ENCODE peak calls at places on chromosome 6, in nine cellular contexts. E is pancreas, V is mesothelial cell of epicardium, B is lower leg skin, C is cardiac fibroblast, K is brain microvascular endothelial cell, O is astrocyte of the cerebellum, F is uterus, G is progenitor cell of endocrine pancreas. W is an unnamed sample.
A peak's percentile ranks its signal among the peaks of the same experiment; 100 is the strongest.

GRCh38 chr6:51045548-51045947 is 226.9 kb downstream of the TFAP2B start:
- DNase-seq in E (no peak), V (no peak), B (peak; percentile 26), C (no peak), K (no peak), O (no peak), F (no peak), G (no peak), W (no peak)

GRCh38 chr6:116561377-116562018 is 7.9 kb downstream of the CALHM4 start:
- DNase-seq in E (peak; percentile 72), V (peak; percentile 82), B (peak; percentile 80), C (peak; percentile 87), K (peak; percentile 80), O (peak; percentile 55), F (peak; percentile 74), G (peak; percentile 62), W (no peak)

GRCh38 chr6:107401573-107401972 is 57.8 kb downstream of the PDSS2 start:
- DNase-seq in E (no peak), V (no peak), B (no peak), C (no peak), K (no peak), O (no peak), F (no peak), G (no peak), W (no peak)

GRCh38 chr6:37820713-37821069 is 1.2 kb downstream of the ZFAND3 start:
- DNase-seq in E (no peak), V (no peak), B (no peak), C (no peak), K (no peak), O (no peak), F (no peak), G (no peak), W (no peak)

GRCh38 chr6:4553387-4553786 is 222.8 kb upstream of the CDYL start:
- DNase-seq in E (no peak), V (no peak), B (no peak), C (peak; percentile 69), K (no peak), O (no peak), F (no peak), G (no peak), W (no peak)

GRCh38 chr6:111737065-111737521 is 131.4 kb upstream of the TRAF3IP2 start:
- DNase-seq in E (no peak), V (no peak), B (no peak), C (peak; percentile 35), K (no peak), O (no peak), F (no peak), G (no peak), W (no peak)

GRCh38 chr6:18004256-18004985 is 17.0 kb upstream of the KIF13A start:
- DNase-seq in E (no peak), V (no peak), B (no peak), C (no peak), K (no peak), O (no peak), F (no peak), G (no peak), W (no peak)

GRCh38 chr6:15761045-15761502 is 98.2 kb upstream of the DTNBP1 start:
- DNase-seq in E (no peak), V (no peak), B (no peak), C (no peak), K (no peak), O (no peak), F (no peak), G (no peak), W (no peak)

GRCh38 chr6:133704371-133704770 is 184.5 kb upstream of the TCF21 start:
- DNase-seq in E (no peak), V (no peak), B (no peak), C (peak; percentile 63), K (no peak), O (no peak), F (no peak), G (no peak), W (no peak)

GRCh38 chr6:123423130-123423529 is 213.6 kb downstream of the TRDN start:
- DNase-seq in E (no peak), V (no peak), B (no peak), C (no peak), K (no peak), O (no peak), F (no peak), G (no peak), W (no peak)

GRCh38 chr6:65259982-65260381 is 447.0 kb downstream of the EYS start:
- DNase-seq in E (no peak), V (no peak), B (no peak), C (no peak), K (no peak), O (no peak), F (no peak), G (no peak), W (no peak)

GRCh38 chr6:5636210-5637030 is 370.3 kb downstream of the NRN1 start:
- DNase-seq in E (no peak), V (no peak), B (no peak), C (no peak), K (no peak), O (no peak), F (no peak), G (no peak), W (no peak)

GRCh38 chr6:115896538-115897129 is 164.1 kb downstream of the FRK start:
- DNase-seq in E (no peak), V (no peak), B (no peak), C (peak; percentile 56), K (peak; percentile 17), O (peak; percentile 28), F (no peak), G (no peak), W (no peak)

GRCh38 chr6:170269873-170270541 is 20.9 kb downstream of the DLL1 start:
- DNase-seq in E (peak; percentile 69), V (no peak), B (no peak), C (no peak), K (no peak), O (no peak), F (no peak), G (no peak), W (no peak)

GRCh38 chr6:170270984-170271593 is 19.8 kb downstream of the DLL1 start:
- DNase-seq in E (peak; percentile 57), V (no peak), B (no peak), C (no peak), K (no peak), O (no peak), F (no peak), G (no peak), W (no peak)

GRCh38 chr6:170267688-170268087 is 23.2 kb downstream of the DLL1 start:
- DNase-seq in E (peak; percentile 28), V (no peak), B (no peak), C (no peak), K (no peak), O (no peak), F (no peak), G (no peak), W (no peak)

GRCh38 chr6:170268216-170269129 is 22.4 kb downstream of the DLL1 start:
- DNase-seq in E (peak; percentile 81), V (no peak), B (no peak), C (no peak), K (no peak), O (no peak), F (no peak), G (peak; percentile 37), W (no peak)

GRCh38 chr6:170269151-170269872 is 21.6 kb downstream of the DLL1 start:
- DNase-seq in E (peak; percentile 87), V (no peak), B (no peak), C (no peak), K (no peak), O (no peak), F (no peak), G (no peak), W (no peak)
- TF ChIP-seq CTCF in E (no peak), V (no peak), B (no peak), C (no peak), K (no peak), O (no peak), F (no peak), G (no peak), W (no peak)

DNA sequence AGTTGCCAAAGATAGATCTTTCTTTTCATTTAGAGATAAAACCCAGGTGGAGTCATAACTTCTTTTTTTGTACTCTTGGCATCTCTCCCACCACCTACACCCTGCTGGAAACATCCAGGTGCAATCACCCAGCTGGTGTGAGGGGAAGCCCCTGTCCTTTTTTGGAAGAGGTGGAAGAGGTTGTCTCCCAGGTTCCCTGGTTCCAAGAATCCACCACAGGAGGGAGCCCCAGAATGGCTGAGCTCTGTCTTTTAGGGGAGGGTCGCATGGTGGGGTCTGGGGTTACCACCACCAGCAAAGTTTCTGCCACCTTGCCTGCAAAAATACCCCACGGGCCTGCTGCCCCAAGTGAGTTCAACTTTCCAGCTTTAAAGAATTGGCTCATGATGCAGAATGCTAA is 10.8 kb downstream of the SMOC2 start:
- DNase-seq in E (no peak), V (no peak), B (no peak), C (no peak), K (no peak), O (no peak), F (no peak), G (no peak), W (no peak)
- TF ChIP-seq CTCF in E (no peak), V (no peak), B (no peak), C (peak; percentile 26), K (no peak), O (peak; percentile 31), F (peak; percentile 37), G (peak; percentile 49), W (no peak)

GRCh38 chr6:28134015-28134414 is 7.7 kb upstream of the ZKSCAN8 start:
- DNase-seq in E (no peak), V (no peak), B (no peak), C (peak; percentile 65), K (peak; percentile 22), O (no peak), F (no peak), G (no peak), W (no peak)

GRCh38 chr6:28137458-28138020 is 4.1 kb upstream of the ZKSCAN8 start:
- DNase-seq in E (no peak), V (no peak), B (no peak), C (peak; percentile 51), K (no peak), O (no peak), F (no peak), G (no peak), W (no peak)

GRCh38 chr6:28135393-28135792 is 6.3 kb upstream of the ZKSCAN8 start:
- DNase-seq in E (no peak), V (no peak), B (no peak), C (no peak), K (no peak), O (no peak), F (no peak), G (no peak), W (no peak)

GRCh38 chr6:28134716-28135115 is 7.0 kb upstream of the ZKSCAN8 start:
- DNase-seq in E (no peak), V (no peak), B (no peak), C (no peak), K (no peak), O (no peak), F (no peak), G (no peak), W (no peak)

GRCh38 chr6:28136585-28137457 is 4.9 kb upstream of the ZKSCAN8 start:
- DNase-seq in E (peak; percentile 92), V (peak; percentile 81), B (peak; percentile 88), C (peak; percentile 98), K (peak; percentile 94), O (peak; percentile 92), F (peak; percentile 92), G (peak; percentile 67), W (peak; percentile 86)
- TF ChIP-seq CTCF in E (no peak), V (no peak), B (no peak), C (no peak), K (peak; percentile 2), O (no peak), F (no peak), G (no peak), W (no peak)

GRCh38 chr6:128290221-128290620 is 230.2 kb downstream of the PTPRK start:
- DNase-seq in E (no peak), V (no peak), B (no peak), C (no peak), K (no peak), O (peak; percentile 62), F (no peak), G (no peak), W (no peak)

GRCh38 chr6:128295670-128296069 is 224.7 kb downstream of the PTPRK start:
- DNase-seq in E (no peak), V (no peak), B (no peak), C (no peak), K (no peak), O (no peak), F (no peak), G (no peak), W (no peak)
- TF ChIP-seq CTCF in E (no peak), V (no peak), B (no peak), C (no peak), K (no peak), O (no peak), F (no peak), G (no peak), W (no peak)

W was measured in upper lobe of left lung.